ENCODE peak calls at places on chromosome 9, in nine cellular contexts. W, J, P, G, H, O, Y, A and K are unnamed samples.
A peak's percentile ranks its signal among the peaks of the same experiment; 100 is the strongest.

GRCh38 chr9:132810314-132810713 is 67.8 kb downstream of the AK8 start:
- DNase-seq in W (no peak), J (no peak), P (peak; percentile 34), G (no peak), H (no peak), O (no peak), Y (no peak), A (no peak), K (no peak)

GRCh38 chr9:19768798-19769197 is 20.0 kb downstream of the SLC24A2 start:
- DNase-seq in W (no peak), J (no peak), P (no peak), G (no peak), H (no peak), O (no peak), Y (no peak), A (no peak), K (no peak)

GRCh38 chr9:68973619-68974018 is 40.3 kb downstream of the PRKACG start:
- DNase-seq in W (no peak), J (no peak), P (no peak), G (no peak), H (no peak), O (no peak), Y (no peak), A (no peak), K (no peak)

GRCh38 chr9:5630038-5630507 is 1.2 kb downstream of the RIC1 start:
- DNase-seq in W (no peak), J (no peak), P (no peak), G (no peak), H (peak; percentile 18), O (peak; percentile 29), Y (peak; percentile 47), A (no peak), K (no peak)

GRCh38 chr9:5586391-5586802 is 42.5 kb upstream of the RIC1 start:
- DNase-seq in W (no peak), J (peak; percentile 28), P (no peak), G (no peak), H (no peak), O (no peak), Y (no peak), A (no peak), K (peak; percentile 20)

GRCh38 chr9:33795819-33796218 is 458 bp downstream of the PRSS3 start:
- DNase-seq in W (no peak), J (no peak), P (no peak), G (no peak), H (no peak), O (no peak), Y (peak; percentile 11), A (no peak), K (no peak)

GRCh38 chr9:106286249-106286648 is 576.7 kb upstream of the ZNF462 start:
- DNase-seq in W (no peak), J (no peak), P (no peak), G (no peak), H (no peak), O (peak; percentile 66), Y (peak; percentile 7), A (no peak), K (no peak)

GRCh38 chr9:113993838-113994540 is 84.1 kb downstream of the AMBP start:
- DNase-seq in W (no peak), J (peak; percentile 27), P (no peak), G (peak; percentile 93), H (no peak), O (peak; percentile 64), Y (peak; percentile 90), A (peak; percentile 92), K (peak; percentile 46)

GRCh38 chr9:115591584-115591984 is 473.6 kb upstream of the TNC start:
- DNase-seq in W (no peak), J (no peak), P (peak; percentile 87), G (peak; percentile 71), H (peak; percentile 92), O (peak; percentile 30), Y (peak; percentile 90), A (peak; percentile 74), K (peak; percentile 7)

GRCh38 chr9:131695366-131696162 is 44.3 kb downstream of the RAPGEF1 start:
- DNase-seq in W (no peak), J (no peak), P (no peak), G (no peak), H (no peak), O (no peak), Y (no peak), A (no peak), K (no peak)

GRCh38 chr9:81234924-81235610 is 454.3 kb downstream of the TLE1 start:
- DNase-seq in W (no peak), J (no peak), P (no peak), G (no peak), H (no peak), O (no peak), Y (no peak), A (no peak), K (no peak)

GRCh38 chr9:25681270-25681669 is 3.0 kb upstream of the TUSC1 start:
- DNase-seq in W (no peak), J (no peak), P (no peak), G (no peak), H (no peak), O (no peak), Y (no peak), A (no peak), K (no peak)

GRCh38 chr9:106798021-106798799 is 64.8 kb upstream of the ZNF462 start:
- DNase-seq in W (no peak), J (no peak), P (no peak), G (no peak), H (no peak), O (no peak), Y (no peak), A (no peak), K (no peak)

GRCh38 chr9:38394419-38394818 is 1.9 kb downstream of the ALDH1B1 start:
- DNase-seq in W (no peak), J (no peak), P (no peak), G (no peak), H (no peak), O (no peak), Y (no peak), A (no peak), K (no peak)

GRCh38 chr9:111610851-111611250 is 11.4 kb upstream of the PTGR1 start:
- DNase-seq in W (no peak), J (no peak), P (no peak), G (no peak), H (no peak), O (no peak), Y (no peak), A (peak; percentile 29), K (no peak)

GRCh38 chr9:34493972-34494535 is 28.7 kb downstream of the ENHO start:
- DNase-seq in W (no peak), J (no peak), P (no peak), G (peak; percentile 73), H (peak; percentile 31), O (no peak), Y (no peak), A (peak; percentile 60), K (peak; percentile 50)

GRCh38 chr9:5832543-5833529 is at the start of gene ERMP1:
- DNase-seq in W (peak; percentile 83), J (peak; percentile 89), P (peak; percentile 96), G (peak; percentile 95), H (peak; percentile 86), O (peak; percentile 93), Y (peak; percentile 90), A (peak; percentile 90), K (peak; percentile 90)

GRCh38 chr9:95009459-95009858 is 283.0 kb downstream of the AOPEP start:
- DNase-seq in W (no peak), J (no peak), P (no peak), G (no peak), H (no peak), O (no peak), Y (peak; percentile 34), A (no peak), K (no peak)

GRCh38 chr9:8610256-8610655 is 810.7 kb upstream of the DMAC1 start:
- DNase-seq in W (no peak), J (no peak), P (no peak), G (no peak), H (no peak), O (no peak), Y (no peak), A (no peak), K (no peak)

GRCh38 chr9:136701665-136702048 is 10.7 kb upstream of the DIPK1B start:
- DNase-seq in W (no peak), J (no peak), P (no peak), G (no peak), H (no peak), O (no peak), Y (no peak), A (no peak), K (peak; percentile 41)